ENCODE peak calls at places on chromosomes 12 and 14, in seven cellular contexts. C is astrocyte, H is left ventricle myocardium inferior, R is SJSA1, V is HAP-1, A is mammary epithelial cell, U is hepatocyte. Q is an unnamed sample.

GRCh38 chr12:80226576-80226975 is 127.2 kb downstream of the OTOGL start:
- DNase-seq in C (peak; percentile 69), H (no peak), R (peak; percentile 4), V (no peak), A (peak; percentile 26), U (no peak), Q (no peak)

GRCh38 chr12:20369164-20370000 is 1.0 kb downstream of the PDE3A start:
- DNase-seq in C (peak; percentile 62), H (peak; percentile 89), R (peak; percentile 40), V (peak; percentile 57), A (peak; percentile 14), U (peak; percentile 81), Q (no peak)

GRCh38 chr12:14952295-14952995 is 9.0 kb downstream of the ARHGDIB start:
- DNase-seq in C (peak; percentile 96), H (no peak), R (peak; percentile 86), V (no peak), A (peak; percentile 95), U (peak; percentile 79), Q (no peak)

GRCh38 chr14:72801381-72801812 is 92.5 kb downstream of the DPF3 start:
- DNase-seq in C (peak; percentile 99), H (no peak), R (peak; percentile 56), V (no peak), A (peak; percentile 97), U (peak; percentile 55), Q (no peak)

GRCh38 chr14:50718949-50719348 is 50.8 kb upstream of the SAV1 start:
- DNase-seq in C (no peak), H (no peak), R (no peak), V (no peak), A (no peak), U (no peak), Q (no peak)

GRCh38 chr14:77681196-77682157 is 26.3 kb downstream of the ALKBH1 start:
- DNase-seq in C (peak; percentile 19), H (no peak), R (peak; percentile 22), V (no peak), A (peak; percentile 60), U (peak; percentile 50), Q (no peak)

GRCh38 chr12:4962539-4963486 is 53.1 kb downstream of the KCNA1 start:
- DNase-seq in C (peak; percentile 39), H (no peak), R (no peak), V (no peak), A (no peak), U (peak; percentile 70), Q (no peak)

GRCh38 chr12:90959538-90960139 is 4.7 kb upstream of the CCER1 start:
- DNase-seq in C (no peak), H (no peak), R (peak; percentile 99), V (peak; percentile 26), A (peak; percentile 20), U (peak; percentile 73), Q (no peak)

GRCh38 chr14:77483851-77484250 is 14.8 kb downstream of the ISM2 start:
- DNase-seq in C (no peak), H (no peak), R (no peak), V (no peak), A (no peak), U (no peak), Q (no peak)

GRCh38 chr12:3836641-3837040 is 36.6 kb downstream of the PARP11 start:
- DNase-seq in C (no peak), H (no peak), R (no peak), V (no peak), A (no peak), U (no peak), Q (no peak)

GRCh38 chr12:104985206-104985605 is 910 bp upstream of the NOPCHAP1 start:
- DNase-seq in C (no peak), H (no peak), R (no peak), V (no peak), A (no peak), U (no peak), Q (no peak)

GRCh38 chr12:89946518-89946917 is 237.9 kb upstream of the ATP2B1 start:
- DNase-seq in C (no peak), H (no peak), R (no peak), V (no peak), A (no peak), U (no peak), Q (no peak)

GRCh38 chr12:113837059-113837458 is 129.1 kb downstream of the RBM19 start:
- DNase-seq in C (no peak), H (no peak), R (no peak), V (no peak), A (no peak), U (peak; percentile 28), Q (no peak)

GRCh38 chr14:21231020-21231652 is 38.1 kb downstream of the HNRNPC start:
- DNase-seq in C (no peak), H (no peak), R (no peak), V (no peak), A (no peak), U (no peak), Q (no peak)

GRCh38 chr14:21405097-21405496 is 21.3 kb upstream of the SUPT16H start:
- DNase-seq in C (no peak), H (no peak), R (no peak), V (no peak), A (peak; percentile 5), U (no peak), Q (no peak)

GRCh38 chr12:127620956-127621355 is 646.0 kb upstream of the TMEM132C start:
- DNase-seq in C (no peak), H (no peak), R (no peak), V (no peak), A (no peak), U (peak; percentile 50), Q (no peak)

GRCh38 chr14:101179691-101180211 is 276.2 kb upstream of the RTL1 start:
- DNase-seq in C (no peak), H (no peak), R (no peak), V (no peak), A (no peak), U (no peak), Q (no peak)

GRCh38 chr12:108896331-108896730 is 16.4 kb downstream of the DAO start:
- DNase-seq in C (no peak), H (no peak), R (no peak), V (no peak), A (no peak), U (no peak), Q (no peak)

GRCh38 chr14:95046711-95047681 is 110.3 kb downstream of the DICER1 start:
- DNase-seq in C (no peak), H (no peak), R (peak; percentile 25), V (no peak), A (no peak), U (peak; percentile 28), Q (no peak)

GRCh38 chr12:57736743-57737466 is 1.6 kb downstream of the AGAP2 start:
- DNase-seq in C (no peak), H (no peak), R (peak; percentile 95), V (no peak), A (no peak), U (no peak), Q (no peak)

GRCh38 chr14:104681689-104682074 is 7.7 kb upstream of the INF2 start:
- DNase-seq in C (peak; percentile 74), H (peak; percentile 92), R (peak; percentile 63), V (peak; percentile 75), A (peak; percentile 77), U (peak; percentile 84), Q (no peak)
- H3K4me1 ChIP-seq in C (peaks cover 61% of the 10 kb centered on the region), H (peaks cover 68% of the 10 kb centered on the region), R (peaks cover 68% of the 10 kb centered on the region), V (peaks cover 25% of the 10 kb centered on the region), A (peaks cover 59% of the 10 kb centered on the region), U (peaks cover 62% of the 10 kb centered on the region), Q (peaks cover 26% of the 10 kb centered on the region)

DNA sequence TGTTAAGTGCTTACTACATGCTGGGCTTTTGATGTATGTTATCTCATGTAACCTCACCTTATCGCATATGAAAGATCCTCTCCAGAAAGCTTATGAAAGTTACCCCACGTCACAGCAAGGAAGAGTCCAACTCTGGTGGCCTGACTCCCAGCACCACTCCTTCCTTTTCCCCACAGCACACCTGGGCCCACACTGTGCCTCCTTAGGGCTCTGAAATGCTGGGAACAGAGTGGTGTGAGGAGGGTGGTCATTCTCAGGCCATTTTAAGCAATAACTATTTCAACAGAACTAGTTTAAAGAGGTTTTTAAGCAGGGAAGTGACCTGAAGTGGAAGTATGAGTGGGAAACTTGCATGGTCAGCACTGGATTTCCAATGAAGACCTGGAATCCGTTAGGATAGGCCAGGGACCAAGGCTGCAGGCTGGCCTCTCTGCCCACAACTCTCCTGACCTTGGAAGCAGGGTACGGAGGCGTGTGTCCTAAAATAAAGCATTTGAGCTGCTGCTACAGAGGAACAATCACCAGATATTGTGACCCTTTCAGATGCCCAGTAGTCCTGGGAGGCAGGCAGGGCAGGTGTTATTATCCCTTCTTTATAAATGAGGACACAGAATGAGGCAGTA is 67.2 kb upstream of the TMEM263 start:
- DNase-seq in C (no peak), H (no peak), R (no peak), V (no peak), A (no peak), U (no peak), Q (no peak)
- H3K27me3 ChIP-seq in C (no peaks in the 10 kb centered on the region), H (no peaks in the 10 kb centered on the region), R (no peaks in the 10 kb centered on the region), V (no peaks in the 10 kb centered on the region), A (no peaks in the 10 kb centered on the region), U (no peaks in the 10 kb centered on the region), Q (no peaks in the 10 kb centered on the region)

DNA sequence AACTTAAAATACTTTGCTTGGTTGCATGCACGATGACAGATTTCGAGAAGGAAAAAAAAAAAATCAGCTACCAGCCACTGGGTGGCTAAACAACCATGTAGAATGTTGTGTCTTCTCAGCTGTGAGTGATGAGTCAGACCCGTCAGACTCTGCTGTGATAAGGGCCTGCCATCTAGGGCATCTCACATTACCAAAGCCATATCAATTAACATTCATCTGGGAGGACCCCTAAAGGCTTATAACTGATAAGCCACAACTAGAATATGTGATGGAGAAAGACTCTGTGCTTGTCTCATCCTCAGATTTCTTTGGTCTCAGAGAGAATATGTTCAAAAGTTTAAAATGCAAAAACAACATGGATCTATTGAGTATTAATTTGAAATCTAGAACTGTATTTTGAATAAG is 111.5 kb downstream of the PAX9 start:
- DNase-seq in C (peak; percentile 11), H (no peak), R (peak; percentile 49), V (no peak), A (peak; percentile 48), U (peak; percentile 49), Q (no peak)
- H3K4me1 ChIP-seq in C (no peaks in the 10 kb centered on the region), H (no peaks in the 10 kb centered on the region), R (peaks cover 15% of the 10 kb centered on the region), V (no peaks in the 10 kb centered on the region), A (no peaks in the 10 kb centered on the region), U (no peaks in the 10 kb centered on the region), Q (no peaks in the 10 kb centered on the region)

GRCh38 chr12:112807452-112807851 is 15.9 kb downstream of the RPH3A start:
- DNase-seq in C (no peak), H (no peak), R (no peak), V (no peak), A (no peak), U (no peak), Q (no peak)

GRCh38 chr12:112810235-112810917 is 18.8 kb downstream of the RPH3A start:
- DNase-seq in C (no peak), H (no peak), R (no peak), V (no peak), A (no peak), U (no peak), Q (no peak)

GRCh38 chr12:112808176-112808575 is 16.6 kb downstream of the RPH3A start:
- DNase-seq in C (no peak), H (no peak), R (no peak), V (no peak), A (no peak), U (no peak), Q (no peak)

GRCh38 chr12:112806721-112807120 is 15.2 kb downstream of the RPH3A start:
- DNase-seq in C (no peak), H (no peak), R (no peak), V (no peak), A (no peak), U (no peak), Q (no peak)

DNA sequence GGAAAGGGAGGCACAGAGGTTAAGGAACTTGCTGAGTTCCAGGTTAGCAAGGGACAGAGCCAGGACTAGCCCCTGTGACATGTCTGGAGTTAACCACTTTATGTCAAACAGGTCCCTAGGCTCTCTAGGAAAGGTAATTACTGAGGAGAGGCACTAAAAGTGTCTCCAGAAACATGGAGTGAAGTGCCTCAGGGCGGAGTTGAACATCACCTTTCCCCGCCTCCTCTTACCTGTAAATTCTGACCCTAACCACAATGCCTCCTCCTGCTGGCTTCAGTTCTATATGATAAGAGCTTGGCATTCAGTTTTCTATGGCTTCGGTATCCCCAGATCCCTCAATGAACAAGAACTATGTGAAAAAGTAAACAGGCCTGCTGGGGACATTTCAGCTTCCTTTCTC is 18.1 kb downstream of the RPH3A start:
- DNase-seq in C (no peak), H (no peak), R (no peak), V (no peak), A (no peak), U (no peak), Q (no peak)
- H3K27me3 ChIP-seq in C (peaks cover 3% of the 10 kb centered on the region), H (peaks cover 79% of the 10 kb centered on the region), R (peaks cover 18% of the 10 kb centered on the region), V (peaks cover 30% of the 10 kb centered on the region), A (peaks cover 7% of the 10 kb centered on the region), U (peaks cover 65% of the 10 kb centered on the region), Q (no peaks in the 10 kb centered on the region)